ENCODE peak calls at places on chromosomes 16 and 17, in four cellular contexts. One of them, this sample, is unnamed.

GRCh38 chr17:7889166-7889584 is 586 bp downstream of the CHD3 start:
- DNase-seq in omental fat pad: peak; percentile 90
- DNase-seq in HuH-7: no peak
- DNase-seq in iris pigment epithelial cell: peak; percentile 79
- DNase-seq in this sample: peak; percentile 98

GRCh38 chr16:67282447-67282805 is 3.1 kb downstream of the PLEKHG4 start:
- DNase-seq in iris pigment epithelial cell: no peak
- DNase-seq in HuH-7: no peak
- DNase-seq in omental fat pad: no peak
- DNase-seq in this sample: no peak

GRCh38 chr17:6388416-6388815 is 46.5 kb downstream of the AIPL1 start:
- DNase-seq in omental fat pad: no peak
- DNase-seq in iris pigment epithelial cell: no peak
- DNase-seq in HuH-7: no peak
- DNase-seq in this sample: no peak

GRCh38 chr17:13311301-13311700 is 290.4 kb downstream of the HS3ST3A1 start:
- DNase-seq in iris pigment epithelial cell: peak; percentile 37
- DNase-seq in HuH-7: no peak
- DNase-seq in omental fat pad: no peak
- DNase-seq in this sample: peak; percentile 68

GRCh38 chr17:2067048-2067452 is 12.1 kb downstream of the HIC1 start:
- DNase-seq in omental fat pad: no peak
- DNase-seq in iris pigment epithelial cell: peak; percentile 40
- DNase-seq in HuH-7: no peak
- DNase-seq in this sample: peak; percentile 22

GRCh38 chr16:60681014-60681413 is 1355.2 kb downstream of the CDH8 start:
- DNase-seq in omental fat pad: no peak
- DNase-seq in iris pigment epithelial cell: no peak
- DNase-seq in HuH-7: no peak
- DNase-seq in this sample: no peak

GRCh38 chr16:2205967-2206313 is 686 bp downstream of the MLST8 start:
- DNase-seq in HuH-7: no peak
- DNase-seq in omental fat pad: no peak
- DNase-seq in iris pigment epithelial cell: no peak
- DNase-seq in this sample: no peak

GRCh38 chr17:75412455-75413317 is 7.2 kb upstream of the GRB2 start:
- DNase-seq in iris pigment epithelial cell: peak; percentile 63
- DNase-seq in omental fat pad: peak; percentile 64
- DNase-seq in HuH-7: peak; percentile 63
- DNase-seq in this sample: peak; percentile 75

GRCh38 chr17:253091-253846 is 71.8 kb upstream of the DOC2B start:
- DNase-seq in iris pigment epithelial cell: no peak
- DNase-seq in HuH-7: no peak
- DNase-seq in omental fat pad: no peak
- DNase-seq in this sample: no peak

GRCh38 chr17:57108656-57109392 is 23.8 kb downstream of the AKAP1 start:
- DNase-seq in HuH-7: no peak
- DNase-seq in iris pigment epithelial cell: no peak
- DNase-seq in omental fat pad: no peak
- DNase-seq in this sample: no peak

GRCh38 chr17:17491546-17491988 is 4.6 kb downstream of the RASD1 start:
- DNase-seq in HuH-7: no peak
- DNase-seq in omental fat pad: no peak
- DNase-seq in iris pigment epithelial cell: no peak
- DNase-seq in this sample: no peak

GRCh38 chr16:87832759-87833502 is 36.4 kb downstream of the SLC7A5 start:
- DNase-seq in HuH-7: no peak
- DNase-seq in iris pigment epithelial cell: no peak
- DNase-seq in omental fat pad: no peak
- DNase-seq in this sample: no peak

GRCh38 chr17:58527949-58528348 is 13.5 kb upstream of the MTMR4 start:
- DNase-seq in omental fat pad: no peak
- DNase-seq in HuH-7: no peak
- DNase-seq in iris pigment epithelial cell: peak; percentile 66
- DNase-seq in this sample: peak; percentile 64

GRCh38 chr16:15494231-15494630 is 59.8 kb downstream of the BMERB1 start:
- DNase-seq in omental fat pad: no peak
- DNase-seq in iris pigment epithelial cell: no peak
- DNase-seq in HuH-7: no peak
- DNase-seq in this sample: no peak

GRCh38 chr16:71811261-71811803 is 2.7 kb upstream of the AP1G1 start:
- DNase-seq in iris pigment epithelial cell: peak; percentile 81
- DNase-seq in HuH-7: no peak
- DNase-seq in omental fat pad: no peak
- DNase-seq in this sample: peak; percentile 60

GRCh38 chr16:80666378-80667257 is 125.8 kb downstream of the DYNLRB2 start:
- DNase-seq in HuH-7: no peak
- DNase-seq in omental fat pad: no peak
- DNase-seq in iris pigment epithelial cell: no peak
- DNase-seq in this sample: no peak